ENCODE peak calls at places on chromosome 22, in eight cellular contexts. R, I, D, W, P, C, L and A are unnamed samples.

GRCh38 chr22:20422965-20423635 is 14.5 kb downstream of the SCARF2 start:
- DNase-seq in R (peak; percentile 81), I (no peak), C (no peak), W (no peak), L (no peak), D (no peak), P (no peak), A (no peak)

GRCh38 chr22:43885786-43886185 is 6.0 kb downstream of the PNPLA5 start:
- DNase-seq in I (no peak), C (no peak), D (no peak), L (no peak), P (no peak), W (no peak), R (no peak), A (no peak)

GRCh38 chr22:23098230-23098705 is 27.9 kb downstream of the GNAZ start:
- DNase-seq in D (no peak), I (no peak), R (no peak), W (no peak), P (no peak), L (no peak), C (no peak), A (no peak)

GRCh38 chr22:23053912-23054530 is 16.3 kb upstream of the GNAZ start:
- DNase-seq in I (no peak), W (no peak), D (no peak), L (peak; percentile 29), P (no peak), R (no peak), C (no peak), A (no peak)

GRCh38 chr22:30892731-30893221 is 75.8 kb downstream of the MORC2 start:
- DNase-seq in R (no peak), P (no peak), D (no peak), L (no peak), I (no peak), C (no peak), W (no peak), A (no peak)

GRCh38 chr22:44217346-44217745 is 36.6 kb downstream of the PARVG start:
- DNase-seq in L (no peak), C (no peak), D (no peak), R (no peak), P (no peak), I (no peak), W (no peak), A (no peak)

GRCh38 chr22:35695202-35695601 is 22.5 kb upstream of the APOL5 start:
- DNase-seq in W (no peak), P (no peak), I (no peak), R (no peak), C (no peak), L (no peak), D (no peak), A (no peak)

GRCh38 chr22:25419247-25420113 is 145.0 kb upstream of the GRK3 start:
- DNase-seq in C (no peak), W (no peak), I (no peak), L (no peak), D (no peak), P (no peak), R (no peak), A (no peak)

GRCh38 chr22:28779833-28780232 is 7.3 kb downstream of the CCDC117 start:
- DNase-seq in P (no peak), I (no peak), L (no peak), C (no peak), R (no peak), D (no peak), W (no peak), A (no peak)

GRCh38 chr22:39666926-39667325 is 96.4 kb downstream of the CACNA1I start:
- DNase-seq in I (no peak), W (peak; percentile 24), P (no peak), D (no peak), C (no peak), R (no peak), L (no peak), A (no peak)

GRCh38 chr22:44587004-44587793 is 89.2 kb upstream of the RTL6 start:
- DNase-seq in R (no peak), L (no peak), D (no peak), W (no peak), C (no peak), P (no peak), I (no peak), A (no peak)

GRCh38 chr22:23698094-23698493 is 7.3 kb downstream of the RGL4 start:
- DNase-seq in L (no peak), D (no peak), C (no peak), W (no peak), P (no peak), R (no peak), I (no peak), A (no peak)

GRCh38 chr22:44201556-44202129 is 20.9 kb downstream of the PARVG start:
- DNase-seq in D (no peak), W (no peak), R (no peak), P (no peak), I (no peak), L (no peak), C (no peak), A (no peak)

GRCh38 chr22:34709641-34710040 is 356.3 kb upstream of the ISX start:
- DNase-seq in R (no peak), L (no peak), C (no peak), P (no peak), D (no peak), I (no peak), W (no peak), A (no peak)

GRCh38 chr22:18973264-18974031 is 37.4 kb upstream of the PRODH start:
- DNase-seq in D (no peak), I (no peak), L (no peak), W (no peak), C (no peak), P (no peak), R (no peak), A (no peak)

GRCh38 chr22:26023104-26023775 is 146.0 kb upstream of the SEZ6L start:
- DNase-seq in P (no peak), R (no peak), D (no peak), W (peak; percentile 18), C (no peak), I (no peak), L (no peak), A (no peak)

GRCh38 chr22:27462190-27462589 is 339.4 kb downstream of the MN1 start:
- DNase-seq in D (no peak), C (no peak), L (no peak), R (peak; percentile 32), I (no peak), W (no peak), P (no peak), A (no peak)